ENCODE peak calls at places on chromosomes 5 and 9, in five cellular contexts. H is dorsolateral prefrontal cortex, S is astrocyte of the spinal cord, R is lung, Q is MM.1S. N is an unnamed sample.

GRCh38 chr5:133730346-133730745 is 118.0 kb upstream of the FSTL4 start:
- DNase-seq in H (no peak), S (no peak), R (no peak), Q (no peak), N (peak)

GRCh38 chr9:27387722-27388121 is 90.8 kb upstream of the EQTN start:
- DNase-seq in H (no peak), S (no peak), R (no peak), Q (no peak), N (no peak)

GRCh38 chr9:35423499-35423898 is 66.4 kb upstream of the RUSC2 start:
- DNase-seq in H (no peak), S (peak), R (no peak), Q (no peak), N (no peak)

GRCh38 chr5:160198886-160199409 is 30.4 kb upstream of the FABP6 start:
- DNase-seq in H (no peak), S (no peak), R (no peak), Q (no peak), N (no peak)

GRCh38 chr9:20506631-20507030 is 115.7 kb downstream of the MLLT3 start:
- DNase-seq in H (no peak), S (no peak), R (no peak), Q (no peak), N (no peak)

GRCh38 chr5:35777358-35778087 is 79.2 kb upstream of the IL7R start:
- DNase-seq in H (no peak), S (peak), R (peak), Q (peak), N (no peak)

GRCh38 chr9:107039546-107039945 is 176.6 kb downstream of the ZNF462 start:
- DNase-seq in H (no peak), S (peak), R (no peak), Q (no peak), N (no peak)

GRCh38 chr5:176870110-176870591 is 29.0 kb downstream of the HK3 start:
- DNase-seq in H (no peak), S (peak), R (no peak), Q (peak), N (no peak)

GRCh38 chr5:176133877-176134276 is 104.3 kb upstream of the SIMC1 start:
- DNase-seq in H (no peak), S (no peak), R (no peak), Q (no peak), N (no peak)

GRCh38 chr5:127042593-127042992 is 12.2 kb upstream of the MARCHF3 start:
- DNase-seq in H (no peak), S (peak), R (no peak), Q (no peak), N (no peak)

GRCh38 chr5:177095088-177095669 is 8.5 kb downstream of the FGFR4 start:
- DNase-seq in H (no peak), S (no peak), R (no peak), Q (no peak), N (no peak)

GRCh38 chr5:61286446-61287132 is 45.5 kb upstream of the ZSWIM6 start:
- DNase-seq in H (no peak), S (peak), R (no peak), Q (no peak), N (no peak)

GRCh38 chr5:60546157-60546556 is 153.8 kb downstream of the DEPDC1B start:
- DNase-seq in H (no peak), S (no peak), R (no peak), Q (no peak), N (no peak)

GRCh38 chr9:81822967-81823366 is 105.3 kb upstream of the SPATA31D4 start:
- DNase-seq in H (no peak), S (no peak), R (no peak), Q (no peak), N (no peak)

GRCh38 chr9:137515338-137515724 is 34.9 kb downstream of the PNPLA7 start:
- DNase-seq in H (no peak), S (no peak), R (no peak), Q (no peak), N (no peak)
- TF ChIP-seq CTCF in H (no peak), S (no peak), R (no peak), Q (no peak), N (no peak)

DNA sequence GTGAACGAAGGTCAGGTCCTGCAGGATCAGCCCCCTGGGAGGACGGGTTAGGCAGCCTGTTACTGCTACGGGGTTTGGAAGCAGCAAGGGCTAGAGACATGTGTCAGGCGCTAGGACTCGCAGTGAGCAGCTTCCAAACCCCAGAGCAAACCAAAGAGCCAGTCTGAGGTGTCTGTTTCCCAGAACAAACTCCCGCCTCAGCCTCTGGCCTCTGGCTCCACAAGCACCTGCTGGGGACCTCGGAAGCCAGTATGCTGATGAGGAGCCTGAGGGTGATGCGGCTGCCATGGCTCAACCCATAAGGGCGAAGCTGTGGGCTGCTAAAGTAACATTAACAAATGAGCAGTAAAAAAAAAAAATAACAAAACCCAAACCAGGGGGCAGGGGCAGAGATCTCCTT is 35.0 kb downstream of the PRRT1B start:
- DNase-seq in H (no peak), S (no peak), R (no peak), Q (no peak), N (no peak)
- TF ChIP-seq CTCF in H (no peak), S (no peak), R (no peak), Q (no peak), N (no peak)

GRCh38 chr5:135462304-135462703 is 10.2 kb upstream of the TIFAB start:
- DNase-seq in H (no peak), S (peak), R (no peak), Q (peak), N (no peak)
- TF ChIP-seq CTCF in H (peak), S (peak), R (no peak), Q (peak), N (peak)

DNA sequence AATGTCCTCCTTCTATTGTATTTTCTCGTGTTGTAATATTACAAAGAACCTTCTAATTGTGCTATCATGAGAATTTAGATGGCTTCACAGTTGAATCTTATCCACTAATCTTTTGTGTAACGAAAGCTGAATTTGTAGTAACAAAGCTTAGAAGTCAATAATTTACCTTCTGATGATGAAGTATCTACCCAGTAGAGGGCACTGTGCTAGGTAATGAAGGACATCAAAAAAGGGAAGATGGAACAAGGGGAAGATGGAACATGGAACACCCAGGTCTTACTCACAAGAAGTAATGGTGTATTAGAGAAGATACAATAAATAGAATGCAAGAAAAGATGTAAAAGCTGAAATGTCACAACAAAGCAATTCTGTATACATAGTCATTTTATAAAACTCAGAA is 131.0 kb upstream of the CCNG1 start:
- DNase-seq in H (no peak), S (peak), R (no peak), Q (peak), N (no peak)
- TF ChIP-seq CTCF in H (peak), S (no peak), R (no peak), Q (peak), N (peak)

DNA sequence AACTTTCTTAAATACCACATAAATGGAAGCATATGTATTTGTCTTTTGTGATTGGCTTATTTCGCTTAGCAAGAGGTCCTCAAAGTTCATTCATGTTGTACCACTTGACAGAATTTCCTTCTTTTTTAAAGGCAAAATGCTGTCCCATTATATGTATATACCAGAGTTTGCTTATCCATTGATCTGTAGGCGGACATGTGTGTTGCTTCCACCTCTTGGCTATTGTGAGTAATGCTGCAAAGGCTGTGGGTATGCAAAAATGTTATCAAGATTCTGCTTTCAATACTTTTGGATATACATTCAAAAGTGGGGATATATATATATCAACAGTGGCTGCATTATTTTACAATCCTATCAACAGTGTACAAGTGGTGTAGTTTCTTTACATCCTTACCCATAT is 271.0 kb downstream of the PRR16 start:
- DNase-seq in H (no peak), S (no peak), R (no peak), Q (no peak), N (no peak)
- TF ChIP-seq CTCF in H (no peak), S (peak), R (no peak), Q (no peak), N (peak)

GRCh38 chr5:138229387-138229786 is 16.3 kb upstream of the CDC23 start:
- DNase-seq in H (no peak), S (no peak), R (no peak), Q (no peak), N (no peak)

GRCh38 chr5:138234651-138235050 is 21.5 kb upstream of the CDC23 start:
- DNase-seq in H (no peak), S (no peak), R (no peak), Q (no peak), N (no peak)

GRCh38 chr5:138230261-138230660 is 17.1 kb upstream of the CDC23 start:
- DNase-seq in H (no peak), S (no peak), R (no peak), Q (no peak), N (no peak)

GRCh38 chr5:138230981-138231589 is 18.0 kb upstream of the CDC23 start:
- DNase-seq in H (no peak), S (peak), R (no peak), Q (no peak), N (no peak)

GRCh38 chr5:138233280-138233679 is 20.2 kb upstream of the CDC23 start:
- DNase-seq in H (no peak), S (no peak), R (no peak), Q (no peak), N (no peak)
- TF ChIP-seq CTCF in H (no peak), S (no peak), R (no peak), Q (no peak), N (no peak)

N was measured in osteocyte.